ENCODE peak calls at places on chromosomes 13 and 19, in ten cellular contexts. K is upper lobe of left lung; I is tibial artery; T is HCT116; Q is tibial nerve; R is right lobe of liver; X is aorta; H is CD8-positive, alpha-beta memory T cell; V is heart right ventricle; S is H9. Y is an unnamed sample.
A peak's percentile ranks its signal among the peaks of the same experiment; 100 is the strongest.

GRCh38 chr19:55360902-55361301 is 2.2 kb downstream of the GARIN5B start:
- DNase-seq in K (peak; percentile 48), I (no peak), T (no peak), Q (no peak), R (no peak), X (no peak), H (no peak), V (no peak), S (no peak), Y (no peak)

GRCh38 chr19:10112895-10113591 is 1.6 kb downstream of the P2RY11 start:
- DNase-seq in K (peak; percentile 89), I (no peak), T (no peak), Q (no peak), R (peak; percentile 68), X (peak; percentile 87), H (peak; percentile 77), V (peak; percentile 58), S (peak; percentile 87), Y (peak; percentile 76)

GRCh38 chr19:45919678-45920077 is 5.1 kb upstream of the NANOS2 start:
- DNase-seq in K (no peak), I (no peak), T (no peak), Q (no peak), R (no peak), X (no peak), H (no peak), V (no peak), S (no peak), Y (no peak)

GRCh38 chr13:113749956-113750355 is 9.1 kb upstream of the TMEM255B start:
- DNase-seq in K (no peak), I (no peak), T (no peak), Q (no peak), R (no peak), X (peak; percentile 48), H (no peak), V (no peak), S (no peak), Y (no peak)

GRCh38 chr13:75279834-75280369 is 202.1 kb downstream of the TBC1D4 start:
- DNase-seq in K (no peak), I (no peak), T (no peak), Q (no peak), R (no peak), X (no peak), H (no peak), V (no peak), S (no peak), Y (peak; percentile 29)

GRCh38 chr13:111485491-111486250 is 165.2 kb downstream of the TEX29 start:
- DNase-seq in K (peak; percentile 48), I (no peak), T (no peak), Q (no peak), R (peak; percentile 31), X (peak; percentile 38), H (no peak), V (no peak), S (no peak), Y (no peak)

GRCh38 chr19:34370117-34370516 is 5.1 kb downstream of the GPI start:
- DNase-seq in K (no peak), I (no peak), T (no peak), Q (no peak), R (peak; percentile 95), X (no peak), H (no peak), V (no peak), S (no peak), Y (no peak)

GRCh38 chr19:57210381-57210780 is 19.1 kb downstream of the ZNF264 start:
- DNase-seq in K (no peak), I (no peak), T (no peak), Q (no peak), R (no peak), X (no peak), H (no peak), V (no peak), S (no peak), Y (no peak)

GRCh38 chr19:42028304-42029216 is 34.5 kb upstream of the ATP1A3 start:
- DNase-seq in K (no peak), I (no peak), T (peak; percentile 63), Q (no peak), R (no peak), X (no peak), H (no peak), V (no peak), S (peak; percentile 89), Y (no peak)

GRCh38 chr13:22880756-22881701 is 299.8 kb upstream of the SGCG start:
- DNase-seq in K (no peak), I (no peak), T (no peak), Q (no peak), R (no peak), X (no peak), H (no peak), V (no peak), S (peak; percentile 57), Y (no peak)

GRCh38 chr19:44703336-44704078 is 4.6 kb downstream of the CEACAM16 start:
- DNase-seq in K (peak; percentile 52), I (no peak), T (no peak), Q (no peak), R (no peak), X (no peak), H (no peak), V (no peak), S (no peak), Y (no peak)

GRCh38 chr13:89900104-89900760 is 1447.3 kb upstream of the MIR17HG start:
- DNase-seq in K (no peak), I (no peak), T (no peak), Q (no peak), R (no peak), X (no peak), H (no peak), V (no peak), S (no peak), Y (no peak)

GRCh38 chr19:32416749-32417469 is 11.3 kb downstream of the DPY19L3 start:
- DNase-seq in K (no peak), I (no peak), T (no peak), Q (no peak), R (no peak), X (no peak), H (no peak), V (no peak), S (no peak), Y (no peak)

GRCh38 chr19:35116085-35116801 is 620 bp downstream of the FXYD3 start:
- DNase-seq in K (no peak), I (no peak), T (no peak), Q (no peak), R (no peak), X (no peak), H (no peak), V (no peak), S (no peak), Y (peak; percentile 90)

GRCh38 chr13:74070065-74070464 is 64.1 kb downstream of the KLF12 start:
- DNase-seq in K (no peak), I (no peak), T (no peak), Q (no peak), R (no peak), X (no peak), H (peak; percentile 70), V (no peak), S (no peak), Y (no peak)

GRCh38 chr13:101399365-101399764 is 16.9 kb downstream of the NALCN start:
- DNase-seq in K (no peak), I (no peak), T (no peak), Q (no peak), R (no peak), X (no peak), H (no peak), V (no peak), S (no peak), Y (no peak)

GRCh38 chr13:113839536-113840204 is 24.2 kb downstream of the GAS6 start:
- DNase-seq in K (peak; percentile 72), I (no peak), T (no peak), Q (no peak), R (peak; percentile 92), X (no peak), H (no peak), V (peak; percentile 65), S (no peak), Y (peak; percentile 87)

GRCh38 chr13:99322297-99323103 is 15.3 kb upstream of the GPR183 start:
- DNase-seq in K (no peak), I (no peak), T (no peak), Q (no peak), R (no peak), X (no peak), H (peak; percentile 61), V (no peak), S (no peak), Y (no peak)
- H3K4me1 ChIP-seq in K (peaks cover 29% of the 10 kb centered on the region), I (no peaks in the 10 kb centered on the region), T (peaks cover 61% of the 10 kb centered on the region), Q (peaks cover 17% of the 10 kb centered on the region), R (no peaks in the 10 kb centered on the region), X (peaks cover 3% of the 10 kb centered on the region), H (peaks cover 78% of the 10 kb centered on the region), V (peaks cover 7% of the 10 kb centered on the region), S (no peaks in the 10 kb centered on the region), Y (no peaks in the 10 kb centered on the region)

GRCh38 chr19:40284251-40284500 is 969 bp downstream of the AKT2 start:
- DNase-seq in K (no peak), I (no peak), T (no peak), Q (no peak), R (no peak), X (no peak), H (no peak), V (no peak), S (no peak), Y (no peak)
- H3K4me1 ChIP-seq in K (peaks cover 42% of the 10 kb centered on the region), I (no peaks in the 10 kb centered on the region), T (peaks cover 11% of the 10 kb centered on the region), Q (peaks cover 47% of the 10 kb centered on the region), R (peaks cover 42% of the 10 kb centered on the region), X (no peaks in the 10 kb centered on the region), H (peaks cover 57% of the 10 kb centered on the region), V (peaks cover 47% of the 10 kb centered on the region), S (no peaks in the 10 kb centered on the region), Y (peaks cover 39% of the 10 kb centered on the region)

GRCh38 chr19:13006431-13007281 is 11.4 kb downstream of the NFIX start:
- DNase-seq in K (peak; percentile 79), I (no peak), T (no peak), Q (no peak), R (no peak), X (no peak), H (no peak), V (no peak), S (no peak), Y (no peak)

GRCh38 chr19:13010038-13010991 is 15.0 kb downstream of the NFIX start:
- DNase-seq in K (peak; percentile 90), I (peak; percentile 83), T (no peak), Q (peak; percentile 53), R (no peak), X (peak; percentile 91), H (no peak), V (peak; percentile 64), S (peak; percentile 48), Y (no peak)

GRCh38 chr19:13007292-13008045 is 12.2 kb downstream of the NFIX start:
- DNase-seq in K (no peak), I (peak; percentile 80), T (no peak), Q (peak; percentile 54), R (peak; percentile 63), X (peak; percentile 90), H (no peak), V (peak; percentile 72), S (no peak), Y (peak; percentile 69)

GRCh38 chr19:13010992-13011652 is 15.8 kb downstream of the NFIX start:
- DNase-seq in K (no peak), I (no peak), T (no peak), Q (no peak), R (no peak), X (no peak), H (no peak), V (no peak), S (no peak), Y (peak; percentile 46)

GRCh38 chr19:13008926-13009787 is 13.9 kb downstream of the NFIX start:
- DNase-seq in K (peak; percentile 78), I (no peak), T (no peak), Q (no peak), R (no peak), X (no peak), H (no peak), V (no peak), S (no peak), Y (no peak)
- H3K4me1 ChIP-seq in K (peaks cover 97% of the 10 kb centered on the region), I (no peaks in the 10 kb centered on the region), T (peaks cover 16% of the 10 kb centered on the region), Q (peaks cover 48% of the 10 kb centered on the region), R (peaks cover 20% of the 10 kb centered on the region), X (peaks cover 3% of the 10 kb centered on the region), H (peaks cover 21% of the 10 kb centered on the region), V (peaks cover 66% of the 10 kb centered on the region), S (no peaks in the 10 kb centered on the region), Y (peaks cover 25% of the 10 kb centered on the region)

GRCh38 chr19:50428768-50429463 is 3.8 kb upstream of the MYBPC2 start:
- DNase-seq in K (peak; percentile 54), I (no peak), T (no peak), Q (no peak), R (no peak), X (no peak), H (no peak), V (no peak), S (no peak), Y (no peak)
- H3K4me1 ChIP-seq in K (peaks cover 20% of the 10 kb centered on the region), I (peaks cover 5% of the 10 kb centered on the region), T (peaks cover 6% of the 10 kb centered on the region), Q (peaks cover 15% of the 10 kb centered on the region), R (peaks cover 4% of the 10 kb centered on the region), X (no peaks in the 10 kb centered on the region), H (peaks cover 9% of the 10 kb centered on the region), V (peaks cover 20% of the 10 kb centered on the region), S (peaks cover 3% of the 10 kb centered on the region), Y (peaks cover 4% of the 10 kb centered on the region)

Y was measured in mucosa of descending colon.